ENCODE peak calls at places on chromosomes 6 and 20, in six cellular contexts. K is heart left ventricle; D is stimulated activated naive CD8-positive, alpha-beta T cell treated with anti-CD3 and anti-CD28 coated beads, Interleukin-15, Interleukin-2, amounts not matched to agents 100 U/mL and 50 U/mL, for 24 hours; E is naive B cell; V is CD8-positive, alpha-beta T cell; B is left lung. S is an unnamed sample.

GRCh38 chr20:53599039-53599362 is 5.4 kb upstream of the ZNF217 start:
- ATAC-seq in V (no peak), D (no peak), K (no peak), B (no peak), E (no peak), S (no peak)

GRCh38 chr20:4522310-4522709 is 199.4 kb upstream of the PRND start:
- ATAC-seq in B (no peak), V (no peak), E (no peak), D (no peak), K (no peak), S (no peak)

GRCh38 chr6:167968091-167968490 is 29.4 kb upstream of the KIF25 start:
- ATAC-seq in V (no peak), K (no peak), B (no peak), E (no peak), D (no peak), S (no peak)

GRCh38 chr20:3311623-3312022 is 72.6 kb upstream of the SLC4A11 start:
- ATAC-seq in B (no peak), K (no peak), V (no peak), E (no peak), D (no peak), S (no peak)

GRCh38 chr6:15631380-15631913 is 31.4 kb downstream of the DTNBP1 start:
- ATAC-seq in E (no peak), K (no peak), D (no peak), B (no peak), V (no peak), S (no peak)

GRCh38 chr6:68941345-68941744 is 306.3 kb downstream of the ADGRB3 start:
- ATAC-seq in K (no peak), D (no peak), V (no peak), E (no peak), B (no peak), S (no peak)

GRCh38 chr6:56891754-56892153 is 63.2 kb upstream of the BEND6 start:
- ATAC-seq in E (no peak), B (peak; percentile 26), K (no peak), V (no peak), D (no peak), S (no peak)

GRCh38 chr6:89688328-89688727 is 49.8 kb upstream of the LYRM2 start:
- ATAC-seq in D (no peak), V (no peak), E (no peak), K (no peak), B (no peak), S (no peak)

GRCh38 chr20:14470231-14470894 is 133.0 kb upstream of the FLRT3 start:
- ATAC-seq in B (no peak), V (no peak), K (no peak), D (no peak), E (no peak), S (no peak)

GRCh38 chr20:43975096-43975768 is 60.6 kb downstream of the TOX2 start:
- ATAC-seq in V (no peak), B (no peak), K (no peak), E (no peak), D (peak; percentile 81), S (no peak)

GRCh38 chr6:43274916-43275597 is 23.0 kb upstream of the SLC22A7 start:
- ATAC-seq in V (peak; percentile 45), D (no peak), E (peak; percentile 26), K (no peak), B (peak; percentile 32), S (no peak)

GRCh38 chr6:56176741-56177140 is 70.6 kb downstream of the COL21A1 start:
- ATAC-seq in B (no peak), D (no peak), K (no peak), E (no peak), V (no peak), S (no peak)

GRCh38 chr6:37690964-37691735 is 6.5 kb downstream of the MDGA1 start:
- ATAC-seq in V (no peak), E (no peak), B (no peak), K (no peak), D (no peak), S (no peak)

GRCh38 chr20:47764154-47764734 is 21.0 kb downstream of the SULF2 start:
- ATAC-seq in E (no peak), V (no peak), B (no peak), D (no peak), K (no peak), S (no peak)

GRCh38 chr20:32567384-32568178 is 17.6 kb downstream of the NOL4L start:
- ATAC-seq in D (no peak), E (no peak), K (no peak), V (no peak), B (no peak), S (no peak)

GRCh38 chr6:43103253-43103876 is 27.3 kb downstream of the PTK7 start:
- ATAC-seq in B (no peak), K (no peak), D (no peak), V (no peak), E (no peak), S (no peak)

GRCh38 chr20:44475372-44475693 is 341 bp upstream of the TTPAL start:
- ATAC-seq in E (no peak), V (no peak), D (no peak), K (no peak), B (peak; percentile 8), S (no peak)

GRCh38 chr20:62117658-62118057 is 4.6 kb upstream of the LSM14B start:
- ATAC-seq in D (no peak), K (no peak), E (no peak), B (no peak), V (peak; percentile 51), S (no peak)

GRCh38 chr20:13681248-13682125 is 42.8 kb upstream of the TASP1 start:
- ATAC-seq in V (no peak), D (no peak), K (no peak), B (no peak), E (no peak), S (no peak)

GRCh38 chr20:59604770-59605665 is 678 bp downstream of the PHACTR3 start:
- ATAC-seq in B (peak; percentile 33), D (no peak), E (no peak), V (no peak), K (no peak), S (no peak)

GRCh38 chr6:169997187-169997929 is 245.9 kb downstream of the ERMARD start:
- ATAC-seq in B (peak; percentile 57), V (no peak), D (no peak), K (no peak), E (no peak), S (no peak)

GRCh38 chr20:59752101-59752586 is 147.8 kb downstream of the PHACTR3 start:
- ATAC-seq in V (no peak), B (no peak), E (no peak), K (peak; percentile 72), D (peak; percentile 30), S (no peak)

GRCh38 chr20:45340236-45340847 is 7.9 kb downstream of the SDC4 start:
- ATAC-seq in K (peak; percentile 41), V (no peak), E (no peak), B (peak; percentile 7), D (no peak), S (no peak)

GRCh38 chr20:3873507-3873906 is 15.7 kb upstream of the PANK2 start:
- ATAC-seq in D (no peak), V (no peak), E (no peak), B (no peak), K (no peak), S (no peak)

GRCh38 chr6:47165918-47166317 is 123.8 kb upstream of the ADGRF1 start:
- ATAC-seq in B (no peak), E (no peak), V (no peak), D (no peak), K (peak; percentile 40), S (no peak)

GRCh38 chr6:165976705-165977104 is 190.9 kb downstream of the TBXT start:
- ATAC-seq in E (no peak), V (no peak), K (no peak), D (no peak), B (no peak), S (no peak)

GRCh38 chr6:142833054-142833453 is 111.9 kb downstream of the HIVEP2 start:
- ATAC-seq in V (peak; percentile 36), K (no peak), B (peak; percentile 49), E (no peak), D (peak; percentile 91), S (no peak)

GRCh38 chr6:157670466-157671186 is 152.4 kb upstream of the SNX9 start:
- ATAC-seq in B (no peak), K (no peak), V (peak; percentile 48), D (no peak), E (no peak), S (no peak)

GRCh38 chr6:32969685-32970412 is 1.5 kb downstream of the BRD2 start:
- ATAC-seq in B (peak; percentile 17), E (no peak), K (no peak), D (peak; percentile 10), V (no peak), S (peak; percentile 10)